ENCODE peak calls at places on chromosomes 2 and 18, in nine cellular contexts. One of them, this sample, is unnamed. For H3K27me3 and H3K36me3, the result is how much of the 10 kb centered on the place peaks cover.

GRCh38 chr2:217511850-217512249 is 490.9 kb downstream of the TNS1 start:
- DNase-seq in cardiac muscle cell: no peak
- DNase-seq in heart right ventricle: no peak
- DNase-seq in SJSA1: no peak
- DNase-seq in ovary: no peak
- DNase-seq in BE2C: no peak
- DNase-seq in heart left ventricle: no peak
- DNase-seq in psoas muscle: no peak
- DNase-seq in naive thymus-derived CD4-positive, alpha-beta T cell: no peak
- DNase-seq in this sample: no peak

GRCh38 chr2:8004250-8004681 is 677.6 kb upstream of the ID2 start:
- DNase-seq in cardiac muscle cell: no peak
- DNase-seq in heart right ventricle: no peak
- DNase-seq in SJSA1: peak
- DNase-seq in ovary: peak
- DNase-seq in BE2C: no peak
- DNase-seq in heart left ventricle: no peak
- DNase-seq in psoas muscle: no peak
- DNase-seq in naive thymus-derived CD4-positive, alpha-beta T cell: no peak
- DNase-seq in this sample: no peak

GRCh38 chr2:220394433-220394832 is 767.0 kb downstream of the SLC4A3 start:
- DNase-seq in cardiac muscle cell: peak
- DNase-seq in heart right ventricle: peak
- DNase-seq in SJSA1: peak
- DNase-seq in ovary: no peak
- DNase-seq in BE2C: no peak
- DNase-seq in heart left ventricle: no peak
- DNase-seq in psoas muscle: no peak
- DNase-seq in naive thymus-derived CD4-positive, alpha-beta T cell: no peak
- DNase-seq in this sample: no peak

GRCh38 chr2:71466301-71467179 is 13.2 kb downstream of the DYSF start:
- DNase-seq in cardiac muscle cell: peak
- DNase-seq in heart right ventricle: peak
- DNase-seq in SJSA1: peak
- DNase-seq in ovary: no peak
- DNase-seq in BE2C: peak
- DNase-seq in heart left ventricle: peak
- DNase-seq in psoas muscle: peak
- DNase-seq in naive thymus-derived CD4-positive, alpha-beta T cell: no peak
- DNase-seq in this sample: no peak

GRCh38 chr2:172438064-172438421 is 10.7 kb downstream of the ITGA6 start:
- DNase-seq in cardiac muscle cell: no peak
- DNase-seq in heart right ventricle: no peak
- DNase-seq in SJSA1: no peak
- DNase-seq in ovary: no peak
- DNase-seq in BE2C: no peak
- DNase-seq in heart left ventricle: no peak
- DNase-seq in psoas muscle: no peak
- DNase-seq in naive thymus-derived CD4-positive, alpha-beta T cell: no peak
- DNase-seq in this sample: no peak

GRCh38 chr2:64996914-64997313 is 7.7 kb downstream of the SLC1A4 start:
- DNase-seq in cardiac muscle cell: no peak
- DNase-seq in heart right ventricle: no peak
- DNase-seq in SJSA1: no peak
- DNase-seq in ovary: no peak
- DNase-seq in BE2C: no peak
- DNase-seq in heart left ventricle: no peak
- DNase-seq in psoas muscle: no peak
- DNase-seq in naive thymus-derived CD4-positive, alpha-beta T cell: no peak
- DNase-seq in this sample: no peak

GRCh38 chr2:26333286-26333685 is 12.7 kb upstream of the SELENOI start:
- DNase-seq in cardiac muscle cell: no peak
- DNase-seq in heart right ventricle: no peak
- DNase-seq in SJSA1: no peak
- DNase-seq in ovary: no peak
- DNase-seq in BE2C: peak
- DNase-seq in heart left ventricle: no peak
- DNase-seq in psoas muscle: no peak
- DNase-seq in naive thymus-derived CD4-positive, alpha-beta T cell: no peak
- DNase-seq in this sample: no peak

GRCh38 chr2:208266641-208267335 is 733 bp downstream of the PIKFYVE start:
- DNase-seq in cardiac muscle cell: no peak
- DNase-seq in heart right ventricle: no peak
- DNase-seq in SJSA1: peak
- DNase-seq in ovary: no peak
- DNase-seq in BE2C: no peak
- DNase-seq in heart left ventricle: no peak
- DNase-seq in psoas muscle: no peak
- DNase-seq in naive thymus-derived CD4-positive, alpha-beta T cell: no peak
- DNase-seq in this sample: no peak

GRCh38 chr2:101736233-101736632 is 38.7 kb downstream of the MAP4K4 start:
- DNase-seq in cardiac muscle cell: no peak
- DNase-seq in heart right ventricle: no peak
- DNase-seq in SJSA1: no peak
- DNase-seq in ovary: no peak
- DNase-seq in BE2C: no peak
- DNase-seq in heart left ventricle: no peak
- DNase-seq in psoas muscle: no peak
- DNase-seq in naive thymus-derived CD4-positive, alpha-beta T cell: no peak
- DNase-seq in this sample: no peak

GRCh38 chr2:26989156-26989555 is 18.7 kb downstream of the MAPRE3 start:
- DNase-seq in cardiac muscle cell: no peak
- DNase-seq in heart right ventricle: no peak
- DNase-seq in SJSA1: peak
- DNase-seq in ovary: no peak
- DNase-seq in BE2C: no peak
- DNase-seq in heart left ventricle: no peak
- DNase-seq in psoas muscle: no peak
- DNase-seq in naive thymus-derived CD4-positive, alpha-beta T cell: no peak
- DNase-seq in this sample: no peak

GRCh38 chr2:179612108-179612507 is 249.3 kb downstream of the ZNF385B start:
- DNase-seq in cardiac muscle cell: no peak
- DNase-seq in heart right ventricle: no peak
- DNase-seq in SJSA1: no peak
- DNase-seq in ovary: no peak
- DNase-seq in BE2C: no peak
- DNase-seq in heart left ventricle: no peak
- DNase-seq in psoas muscle: no peak
- DNase-seq in naive thymus-derived CD4-positive, alpha-beta T cell: no peak
- DNase-seq in this sample: no peak

GRCh38 chr2:23563673-23564617 is 179.0 kb downstream of the KLHL29 start:
- DNase-seq in cardiac muscle cell: no peak
- DNase-seq in heart right ventricle: peak
- DNase-seq in SJSA1: peak
- DNase-seq in ovary: peak
- DNase-seq in BE2C: no peak
- DNase-seq in heart left ventricle: peak
- DNase-seq in psoas muscle: peak
- DNase-seq in naive thymus-derived CD4-positive, alpha-beta T cell: no peak
- DNase-seq in this sample: no peak

GRCh38 chr2:231926761-231927565 is 767 bp upstream of the NPPC start:
- DNase-seq in cardiac muscle cell: peak
- DNase-seq in heart right ventricle: no peak
- DNase-seq in SJSA1: peak
- DNase-seq in ovary: no peak
- DNase-seq in BE2C: no peak
- DNase-seq in heart left ventricle: no peak
- DNase-seq in psoas muscle: no peak
- DNase-seq in naive thymus-derived CD4-positive, alpha-beta T cell: no peak
- DNase-seq in this sample: no peak

DNA sequence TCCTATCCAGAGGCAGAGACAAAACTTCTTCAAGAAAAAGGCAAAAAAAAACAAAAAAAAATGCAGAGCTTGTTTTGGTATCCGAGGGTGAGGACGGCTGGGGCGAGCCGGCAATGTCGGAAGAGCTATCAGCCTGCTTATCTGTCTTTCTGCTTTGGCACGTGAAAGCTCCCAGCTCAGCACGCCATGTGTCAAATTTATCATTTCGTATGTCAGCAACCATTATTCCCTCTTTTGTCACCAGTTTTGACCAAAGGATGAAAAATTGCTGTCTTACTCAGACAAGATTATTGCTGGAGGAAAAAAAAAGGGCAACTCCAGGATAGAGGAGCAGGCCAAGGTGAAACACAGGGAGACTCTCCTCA is 532.1 kb upstream of the POU3F3 start:
- DNase-seq in cardiac muscle cell: no peak
- DNase-seq in heart right ventricle: no peak
- DNase-seq in SJSA1: no peak
- DNase-seq in ovary: no peak
- DNase-seq in BE2C: no peak
- DNase-seq in heart left ventricle: no peak
- DNase-seq in psoas muscle: no peak
- DNase-seq in naive thymus-derived CD4-positive, alpha-beta T cell: no peak
- DNase-seq in this sample: no peak
- H3K27me3 ChIP-seq in cardiac muscle cell: under half
- H3K27me3 ChIP-seq in heart right ventricle: under half
- H3K27me3 ChIP-seq in SJSA1: under half
- H3K27me3 ChIP-seq in ovary: under half
- H3K27me3 ChIP-seq in BE2C: under half
- H3K27me3 ChIP-seq in heart left ventricle: under half
- H3K27me3 ChIP-seq in psoas muscle: under half
- H3K27me3 ChIP-seq in naive thymus-derived CD4-positive, alpha-beta T cell: under half
- H3K27me3 ChIP-seq in this sample: under half

DNA sequence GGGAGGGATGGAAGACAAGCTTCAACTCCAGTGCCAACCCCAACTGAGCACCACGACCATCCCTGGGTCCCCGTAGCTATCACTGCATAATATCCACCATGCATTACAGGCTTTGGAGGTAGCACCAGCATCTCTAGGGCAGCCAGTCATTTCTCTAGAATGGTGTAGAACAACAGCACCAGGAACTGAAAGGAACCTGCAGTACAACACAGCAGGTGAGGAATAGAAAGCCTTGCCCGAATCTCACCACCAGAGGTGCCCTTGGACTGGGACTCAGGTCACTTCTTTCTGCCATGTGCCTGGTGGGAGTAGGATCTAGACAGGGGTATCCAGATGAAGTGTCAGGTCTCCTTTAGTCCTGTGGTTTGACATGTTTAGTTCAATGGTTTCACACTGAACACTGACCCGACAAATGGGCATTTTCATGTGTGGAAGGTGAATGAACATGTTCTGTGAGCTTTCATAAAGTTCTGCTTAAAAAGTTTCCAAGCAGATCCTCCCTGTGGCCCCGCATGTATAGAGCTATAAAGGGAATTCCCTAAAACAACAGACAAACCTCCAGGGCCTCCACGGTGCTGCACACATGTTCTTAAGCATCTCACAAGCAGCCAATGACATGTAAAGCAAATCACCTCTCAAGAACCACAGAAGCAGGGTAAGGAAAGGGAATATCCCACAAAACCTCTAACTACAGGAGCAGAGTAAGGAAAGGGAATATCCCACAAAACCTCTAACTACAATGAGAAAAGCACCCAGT is 208.3 kb downstream of the AFF3 start:
- DNase-seq in cardiac muscle cell: no peak
- DNase-seq in heart right ventricle: no peak
- DNase-seq in SJSA1: no peak
- DNase-seq in ovary: no peak
- DNase-seq in BE2C: no peak
- DNase-seq in heart left ventricle: no peak
- DNase-seq in psoas muscle: no peak
- DNase-seq in naive thymus-derived CD4-positive, alpha-beta T cell: no peak
- DNase-seq in this sample: no peak
- H3K36me3 ChIP-seq in cardiac muscle cell: under half
- H3K36me3 ChIP-seq in heart right ventricle: under half
- H3K36me3 ChIP-seq in SJSA1: under half
- H3K36me3 ChIP-seq in ovary: under half
- H3K36me3 ChIP-seq in BE2C: under half
- H3K36me3 ChIP-seq in heart left ventricle: under half
- H3K36me3 ChIP-seq in psoas muscle: under half
- H3K36me3 ChIP-seq in naive thymus-derived CD4-positive, alpha-beta T cell: under half
- H3K36me3 ChIP-seq in this sample: under half

DNA sequence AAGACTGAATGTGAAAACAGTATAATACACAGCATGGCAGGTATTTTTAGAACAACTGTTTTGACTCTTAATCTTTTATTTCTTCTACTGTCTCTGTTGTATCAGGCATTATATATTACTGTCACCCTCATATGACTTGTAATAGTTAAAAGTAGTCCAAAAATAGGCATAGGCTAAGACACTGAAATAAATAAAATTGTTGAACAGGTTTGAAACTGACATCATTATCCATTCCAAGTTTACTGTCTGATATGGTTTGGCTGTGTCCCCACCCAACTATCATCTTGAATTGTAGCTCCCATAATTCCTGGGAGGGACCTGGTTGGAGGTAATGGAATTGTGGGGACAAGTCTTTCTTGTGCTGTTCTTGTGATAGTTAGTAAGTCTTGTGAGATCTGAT is 91.4 kb upstream of the CDH19 start:
- DNase-seq in cardiac muscle cell: no peak
- DNase-seq in heart right ventricle: no peak
- DNase-seq in SJSA1: no peak
- DNase-seq in ovary: no peak
- DNase-seq in BE2C: no peak
- DNase-seq in heart left ventricle: no peak
- DNase-seq in psoas muscle: no peak
- DNase-seq in naive thymus-derived CD4-positive, alpha-beta T cell: no peak
- DNase-seq in this sample: no peak
- H3K27me3 ChIP-seq in cardiac muscle cell: under half
- H3K27me3 ChIP-seq in heart right ventricle: under half
- H3K27me3 ChIP-seq in SJSA1: under half
- H3K27me3 ChIP-seq in ovary: under half
- H3K27me3 ChIP-seq in BE2C: under half
- H3K27me3 ChIP-seq in heart left ventricle: under half
- H3K27me3 ChIP-seq in psoas muscle: under half
- H3K27me3 ChIP-seq in naive thymus-derived CD4-positive, alpha-beta T cell: under half
- H3K27me3 ChIP-seq in this sample: under half

GRCh38 chr2:99376254-99376864 is 39.2 kb downstream of the EIF5B start:
- DNase-seq in cardiac muscle cell: no peak
- DNase-seq in heart right ventricle: no peak
- DNase-seq in SJSA1: no peak
- DNase-seq in ovary: no peak
- DNase-seq in BE2C: no peak
- DNase-seq in heart left ventricle: no peak
- DNase-seq in psoas muscle: no peak
- DNase-seq in naive thymus-derived CD4-positive, alpha-beta T cell: no peak
- DNase-seq in this sample: no peak

GRCh38 chr2:99382163-99382562 is 45.0 kb downstream of the EIF5B start:
- DNase-seq in cardiac muscle cell: no peak
- DNase-seq in heart right ventricle: no peak
- DNase-seq in SJSA1: no peak
- DNase-seq in ovary: no peak
- DNase-seq in BE2C: no peak
- DNase-seq in heart left ventricle: no peak
- DNase-seq in psoas muscle: no peak
- DNase-seq in naive thymus-derived CD4-positive, alpha-beta T cell: no peak
- DNase-seq in this sample: no peak

GRCh38 chr2:99380376-99381010 is 43.3 kb downstream of the EIF5B start:
- DNase-seq in cardiac muscle cell: no peak
- DNase-seq in heart right ventricle: no peak
- DNase-seq in SJSA1: no peak
- DNase-seq in ovary: no peak
- DNase-seq in BE2C: no peak
- DNase-seq in heart left ventricle: no peak
- DNase-seq in psoas muscle: no peak
- DNase-seq in naive thymus-derived CD4-positive, alpha-beta T cell: no peak
- DNase-seq in this sample: no peak

GRCh38 chr2:99374747-99375146 is 37.6 kb downstream of the EIF5B start:
- DNase-seq in cardiac muscle cell: no peak
- DNase-seq in heart right ventricle: no peak
- DNase-seq in SJSA1: no peak
- DNase-seq in ovary: no peak
- DNase-seq in BE2C: no peak
- DNase-seq in heart left ventricle: no peak
- DNase-seq in psoas muscle: no peak
- DNase-seq in naive thymus-derived CD4-positive, alpha-beta T cell: no peak
- DNase-seq in this sample: no peak

GRCh38 chr2:99377879-99378278 is 40.7 kb downstream of the EIF5B start:
- DNase-seq in cardiac muscle cell: no peak
- DNase-seq in heart right ventricle: no peak
- DNase-seq in SJSA1: no peak
- DNase-seq in ovary: no peak
- DNase-seq in BE2C: no peak
- DNase-seq in heart left ventricle: no peak
- DNase-seq in psoas muscle: no peak
- DNase-seq in naive thymus-derived CD4-positive, alpha-beta T cell: no peak
- DNase-seq in this sample: no peak
- H3K36me3 ChIP-seq in cardiac muscle cell: half or more
- H3K36me3 ChIP-seq in heart right ventricle: under half
- H3K36me3 ChIP-seq in SJSA1: half or more
- H3K36me3 ChIP-seq in ovary: under half
- H3K36me3 ChIP-seq in BE2C: under half
- H3K36me3 ChIP-seq in heart left ventricle: under half
- H3K36me3 ChIP-seq in psoas muscle: half or more
- H3K36me3 ChIP-seq in naive thymus-derived CD4-positive, alpha-beta T cell: under half
- H3K36me3 ChIP-seq in this sample: half or more